ENCODE peak calls at places on chromosomes 6 and 20, in ten cellular contexts. M is esophagus muscularis mucosa, X is Peyer's patch, V is colonic mucosa, Y is thoracic aorta, N is kidney epithelial cell, Z is A549, O is Caco-2, B is uterus, T is thyroid gland. G is an unnamed sample.

GRCh38 chr6:39873439-39873838 is 60.8 kb downstream of the MOCS1 start:
- DNase-seq in M (no peak), X (no peak), V (no peak), Y (no peak), N (no peak), Z (no peak), O (no peak), B (no peak), T (no peak), G (no peak)

GRCh38 chr20:61042501-61043385 is 209.3 kb upstream of the CDH4 start:
- DNase-seq in M (no peak), X (no peak), V (no peak), Y (no peak), N (peak; percentile 1), Z (no peak), O (no peak), B (no peak), T (no peak), G (peak; percentile 60)

GRCh38 chr6:73803562-73804221 is 107.7 kb downstream of the CD109 start:
- DNase-seq in M (no peak), X (no peak), V (peak; percentile 20), Y (no peak), N (peak; percentile 18), Z (peak; percentile 25), O (peak; percentile 48), B (no peak), T (peak; percentile 2), G (peak; percentile 95)

GRCh38 chr6:62652692-62653328 is 366.8 kb upstream of the KHDRBS2 start:
- DNase-seq in M (no peak), X (no peak), V (no peak), Y (no peak), N (no peak), Z (no peak), O (no peak), B (no peak), T (no peak), G (peak; percentile 36)

GRCh38 chr6:124400600-124400999 is 561.6 kb upstream of the RNF217 start:
- DNase-seq in M (no peak), X (no peak), V (no peak), Y (no peak), N (no peak), Z (no peak), O (no peak), B (no peak), T (no peak), G (no peak)

GRCh38 chr6:33195304-33196022 is 3.2 kb upstream of the COL11A2 start:
- DNase-seq in M (no peak), X (no peak), V (no peak), Y (no peak), N (no peak), Z (no peak), O (no peak), B (no peak), T (no peak), G (no peak)

GRCh38 chr20:35490736-35491181 is 35.4 kb downstream of the CEP250 start:
- DNase-seq in M (no peak), X (peak; percentile 83), V (peak; percentile 26), Y (no peak), N (no peak), Z (no peak), O (no peak), B (no peak), T (no peak), G (no peak)

GRCh38 chr6:90109141-90109540 is 187.5 kb downstream of the BACH2 start:
- DNase-seq in M (no peak), X (peak; percentile 65), V (no peak), Y (no peak), N (no peak), Z (no peak), O (no peak), B (no peak), T (no peak), G (no peak)

GRCh38 chr6:166998256-166999144 is 697 bp upstream of the CEP43 start:
- DNase-seq in M (peak; percentile 91), X (peak; percentile 64), V (peak; percentile 38), Y (no peak), N (peak; percentile 61), Z (no peak), O (no peak), B (peak; percentile 21), T (peak; percentile 14), G (no peak)

GRCh38 chr6:39777218-39777617 is 15.0 kb upstream of the DAAM2 start:
- DNase-seq in M (peak; percentile 60), X (no peak), V (no peak), Y (no peak), N (no peak), Z (no peak), O (no peak), B (no peak), T (no peak), G (no peak)

GRCh38 chr6:33927551-33927950 is 123.7 kb upstream of the MLN start:
- DNase-seq in M (no peak), X (no peak), V (no peak), Y (no peak), N (peak; percentile 38), Z (no peak), O (no peak), B (peak; percentile 69), T (no peak), G (peak; percentile 87)

GRCh38 chr6:134240664-134241431 is 77.1 kb downstream of the SGK1 start:
- DNase-seq in M (no peak), X (peak; percentile 82), V (peak; percentile 34), Y (peak; percentile 28), N (no peak), Z (no peak), O (no peak), B (no peak), T (peak; percentile 56), G (no peak)

GRCh38 chr6:13278184-13278583 is 50.2 kb downstream of the TBC1D7 start:
- DNase-seq in M (no peak), X (peak; percentile 65), V (no peak), Y (no peak), N (no peak), Z (no peak), O (no peak), B (no peak), T (no peak), G (no peak)

GRCh38 chr20:48751871-48752270 is 75.9 kb downstream of the PREX1 start:
- DNase-seq in M (no peak), X (no peak), V (no peak), Y (no peak), N (no peak), Z (no peak), O (no peak), B (no peak), T (no peak), G (no peak)

GRCh38 chr6:35496036-35496850 is 636 bp downstream of the TEAD3 start:
- DNase-seq in M (no peak), X (peak; percentile 65), V (peak; percentile 64), Y (no peak), N (no peak), Z (peak; percentile 43), O (no peak), B (peak; percentile 78), T (peak; percentile 54), G (no peak)

GRCh38 chr20:59770270-59770669 is 163.2 kb downstream of the SYCP2 start:
- DNase-seq in M (no peak), X (no peak), V (no peak), Y (no peak), N (no peak), Z (no peak), O (no peak), B (no peak), T (no peak), G (no peak)
- TF ChIP-seq CTCF in M (no peak), X (no peak), V (no peak), Y (no peak), N (no peak), Z (no peak), O (peak; percentile 60), B (no peak), T (no peak), G (no peak)

DNA sequence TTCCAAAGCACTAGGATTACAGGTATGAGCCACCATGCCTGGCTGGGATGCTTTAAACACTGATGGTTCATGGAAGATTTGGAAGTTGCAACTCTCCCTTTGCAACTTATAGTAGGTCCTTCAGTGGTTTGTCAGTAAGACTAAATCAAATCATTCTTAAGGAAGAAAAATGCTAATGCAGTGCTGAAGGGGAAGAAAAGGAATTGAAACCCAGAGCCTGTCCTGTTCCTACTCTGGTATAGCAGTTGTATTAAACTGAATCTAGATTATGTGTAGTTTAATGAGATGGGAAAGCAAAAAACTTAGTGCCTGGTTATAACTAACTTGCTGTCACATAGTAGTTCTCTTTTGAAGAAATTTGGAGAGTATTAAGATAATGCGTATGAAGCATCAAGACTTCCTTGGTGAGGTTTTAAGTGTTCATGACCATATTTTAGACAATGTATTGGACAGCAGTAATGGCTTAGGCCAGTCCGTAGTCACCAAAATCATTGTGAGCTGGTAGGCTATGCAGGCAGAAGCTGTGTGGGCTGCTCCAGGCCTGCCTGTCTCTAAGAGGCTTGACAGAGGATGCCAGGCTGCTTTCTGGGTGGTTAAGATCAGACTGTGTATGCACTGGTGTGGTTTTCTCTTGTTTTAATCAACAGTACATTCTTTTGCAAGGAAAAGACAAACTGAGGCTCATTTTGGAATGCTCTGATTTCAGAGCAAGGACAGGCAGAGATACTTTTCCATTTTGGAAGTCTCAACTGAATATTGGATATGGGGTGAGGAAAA is 14.0 kb downstream of the PAQR8 start:
- DNase-seq in M (no peak), X (no peak), V (no peak), Y (no peak), N (no peak), Z (no peak), O (no peak), B (no peak), T (no peak), G (no peak)
- H3K4me3 ChIP-seq in M (no peak overlapping the region), X (no peak overlapping the region), V (no peak overlapping the region), Y (no peak overlapping the region), N (no peak overlapping the region), Z (no peak overlapping the region), O (no peak overlapping the region), B (no peak overlapping the region), T (no peak overlapping the region), G (no peak overlapping the region)

GRCh38 chr6:149028767-149029405 is 282.1 kb downstream of the UST start:
- DNase-seq in M (peak; percentile 78), X (peak; percentile 77), V (peak; percentile 76), Y (no peak), N (peak; percentile 70), Z (peak; percentile 32), O (peak; percentile 55), B (peak; percentile 44), T (peak; percentile 66), G (peak; percentile 95)
- TF ChIP-seq CTCF in M (peak; percentile 74), X (peak; percentile 59), V (peak; percentile 37), Y (peak; percentile 72), N (peak; percentile 46), Z (peak; percentile 77), O (peak; percentile 61), B (peak; percentile 72), T (peak; percentile 72), G (peak; percentile 58)

DNA sequence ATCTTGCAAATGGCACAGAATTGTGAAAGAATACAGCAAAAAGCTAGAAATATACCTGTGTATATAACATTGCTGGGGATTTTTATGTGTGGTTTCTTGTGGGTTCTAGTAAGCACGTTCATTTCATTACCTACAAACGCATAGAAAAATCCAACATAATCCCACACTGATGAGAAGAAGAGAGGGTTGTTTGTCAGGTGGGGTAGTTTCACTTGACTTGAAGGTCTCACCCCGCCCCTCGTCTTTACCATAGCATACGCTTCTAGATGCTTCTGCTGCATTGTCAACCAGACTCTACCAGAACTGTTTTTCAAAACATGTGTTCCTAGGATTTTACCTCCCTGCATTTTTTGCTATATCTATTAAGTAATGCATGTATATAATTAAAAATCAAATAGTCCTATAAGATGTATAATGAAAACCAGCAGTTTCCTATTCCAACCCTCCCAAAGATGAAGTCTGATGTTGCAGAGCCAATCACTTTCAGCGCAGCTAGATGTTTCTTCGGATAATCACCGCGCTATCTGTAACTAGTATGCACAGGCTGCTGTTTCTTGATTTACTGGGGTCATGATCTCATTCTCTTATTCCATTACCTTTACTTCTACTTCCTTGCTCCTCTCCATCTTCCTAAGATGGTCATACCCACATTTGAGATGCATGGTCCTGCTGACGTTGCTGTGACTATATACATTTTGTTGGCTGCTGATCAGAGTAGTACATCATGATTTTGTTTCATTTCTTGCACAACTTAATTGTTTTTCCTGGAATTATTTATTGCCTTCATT is 283.9 kb upstream of the TAB2 start:
- DNase-seq in M (peak; percentile 31), X (no peak), V (no peak), Y (no peak), N (no peak), Z (no peak), O (no peak), B (no peak), T (no peak), G (no peak)
- H3K4me3 ChIP-seq in M (no peak overlapping the region), X (no peak overlapping the region), V (no peak overlapping the region), Y (no peak overlapping the region), N (no peak overlapping the region), Z (no peak overlapping the region), O (no peak overlapping the region), B (no peak overlapping the region), T (no peak overlapping the region), G (no peak overlapping the region)

G was measured in fibroblast of mammary gland.